ENCODE peak calls at places on chromosomes 12 and 14, in nine cellular contexts. One of them, this sample, is unnamed.

GRCh38 chr14:104178279-104178678 is 39.9 kb downstream of the KIF26A start:
- DNase-seq in AG20443: no peak
- DNase-seq in activated naive CD4-positive, alpha-beta T cell treated with anti-CD3 and anti-CD28 coated beads, Interleukin-2, amount 50 U/mL, for 72 hours: no peak
- DNase-seq in lower leg skin: no peak
- DNase-seq in progenitor cell of endocrine pancreas: no peak
- DNase-seq in activated T-helper 1 cell treated with Interleukin-2 at 50 U/mL for 16 hours: no peak
- DNase-seq in AG09309: no peak
- DNase-seq in NCI-H1694 treated with DMSO at 0.1 percent for 48 hours: no peak
- DNase-seq in ovary: peak; percentile 76
- DNase-seq in this sample: peak; percentile 64

GRCh38 chr12:117857632-117858274 is 111.0 kb downstream of the KSR2 start:
- DNase-seq in lower leg skin: no peak
- DNase-seq in ovary: no peak
- DNase-seq in activated T-helper 1 cell treated with Interleukin-2 at 50 U/mL for 16 hours: peak; percentile 12
- DNase-seq in activated naive CD4-positive, alpha-beta T cell treated with anti-CD3 and anti-CD28 coated beads, Interleukin-2, amount 50 U/mL, for 72 hours: no peak
- DNase-seq in AG09309: no peak
- DNase-seq in AG20443: peak; percentile 73
- DNase-seq in progenitor cell of endocrine pancreas: peak; percentile 23
- DNase-seq in NCI-H1694 treated with DMSO at 0.1 percent for 48 hours: peak; percentile 16
- DNase-seq in this sample: no peak

GRCh38 chr14:68890173-68890931 is 88.8 kb downstream of the ACTN1 start:
- DNase-seq in activated naive CD4-positive, alpha-beta T cell treated with anti-CD3 and anti-CD28 coated beads, Interleukin-2, amount 50 U/mL, for 72 hours: no peak
- DNase-seq in AG20443: no peak
- DNase-seq in NCI-H1694 treated with DMSO at 0.1 percent for 48 hours: no peak
- DNase-seq in progenitor cell of endocrine pancreas: no peak
- DNase-seq in ovary: no peak
- DNase-seq in activated T-helper 1 cell treated with Interleukin-2 at 50 U/mL for 16 hours: no peak
- DNase-seq in lower leg skin: no peak
- DNase-seq in AG09309: no peak
- DNase-seq in this sample: no peak

GRCh38 chr14:72605921-72606220 is 288.0 kb downstream of the DPF3 start:
- DNase-seq in activated naive CD4-positive, alpha-beta T cell treated with anti-CD3 and anti-CD28 coated beads, Interleukin-2, amount 50 U/mL, for 72 hours: no peak
- DNase-seq in NCI-H1694 treated with DMSO at 0.1 percent for 48 hours: no peak
- DNase-seq in AG09309: no peak
- DNase-seq in progenitor cell of endocrine pancreas: no peak
- DNase-seq in AG20443: no peak
- DNase-seq in ovary: no peak
- DNase-seq in lower leg skin: peak; percentile 21
- DNase-seq in activated T-helper 1 cell treated with Interleukin-2 at 50 U/mL for 16 hours: no peak
- DNase-seq in this sample: no peak

GRCh38 chr12:116318738-116319050 is 41.2 kb upstream of the MED13L start:
- DNase-seq in AG20443: no peak
- DNase-seq in ovary: no peak
- DNase-seq in NCI-H1694 treated with DMSO at 0.1 percent for 48 hours: peak; percentile 66
- DNase-seq in progenitor cell of endocrine pancreas: no peak
- DNase-seq in activated T-helper 1 cell treated with Interleukin-2 at 50 U/mL for 16 hours: no peak
- DNase-seq in lower leg skin: no peak
- DNase-seq in activated naive CD4-positive, alpha-beta T cell treated with anti-CD3 and anti-CD28 coated beads, Interleukin-2, amount 50 U/mL, for 72 hours: no peak
- DNase-seq in AG09309: no peak
- DNase-seq in this sample: no peak

GRCh38 chr14:100531591-100532121 is 55.6 kb downstream of the BEGAIN start:
- DNase-seq in progenitor cell of endocrine pancreas: peak; percentile 6
- DNase-seq in activated naive CD4-positive, alpha-beta T cell treated with anti-CD3 and anti-CD28 coated beads, Interleukin-2, amount 50 U/mL, for 72 hours: peak; percentile 53
- DNase-seq in ovary: no peak
- DNase-seq in lower leg skin: peak; percentile 78
- DNase-seq in activated T-helper 1 cell treated with Interleukin-2 at 50 U/mL for 16 hours: no peak
- DNase-seq in AG20443: no peak
- DNase-seq in AG09309: no peak
- DNase-seq in NCI-H1694 treated with DMSO at 0.1 percent for 48 hours: no peak
- DNase-seq in this sample: peak; percentile 16

GRCh38 chr12:128829870-128830504 is 6.2 kb upstream of the SLC15A4 start:
- DNase-seq in lower leg skin: no peak
- DNase-seq in ovary: no peak
- DNase-seq in AG20443: no peak
- DNase-seq in activated T-helper 1 cell treated with Interleukin-2 at 50 U/mL for 16 hours: no peak
- DNase-seq in activated naive CD4-positive, alpha-beta T cell treated with anti-CD3 and anti-CD28 coated beads, Interleukin-2, amount 50 U/mL, for 72 hours: no peak
- DNase-seq in AG09309: no peak
- DNase-seq in NCI-H1694 treated with DMSO at 0.1 percent for 48 hours: no peak
- DNase-seq in progenitor cell of endocrine pancreas: no peak
- DNase-seq in this sample: no peak

GRCh38 chr14:82387699-82388098 is 854.0 kb upstream of the SEL1L start:
- DNase-seq in activated naive CD4-positive, alpha-beta T cell treated with anti-CD3 and anti-CD28 coated beads, Interleukin-2, amount 50 U/mL, for 72 hours: no peak
- DNase-seq in ovary: no peak
- DNase-seq in AG20443: no peak
- DNase-seq in NCI-H1694 treated with DMSO at 0.1 percent for 48 hours: no peak
- DNase-seq in AG09309: no peak
- DNase-seq in lower leg skin: no peak
- DNase-seq in progenitor cell of endocrine pancreas: no peak
- DNase-seq in activated T-helper 1 cell treated with Interleukin-2 at 50 U/mL for 16 hours: no peak
- DNase-seq in this sample: no peak

GRCh38 chr12:30134229-30134628 is 350.5 kb upstream of the TMTC1 start:
- DNase-seq in AG09309: no peak
- DNase-seq in progenitor cell of endocrine pancreas: no peak
- DNase-seq in NCI-H1694 treated with DMSO at 0.1 percent for 48 hours: no peak
- DNase-seq in ovary: no peak
- DNase-seq in AG20443: no peak
- DNase-seq in activated naive CD4-positive, alpha-beta T cell treated with anti-CD3 and anti-CD28 coated beads, Interleukin-2, amount 50 U/mL, for 72 hours: no peak
- DNase-seq in activated T-helper 1 cell treated with Interleukin-2 at 50 U/mL for 16 hours: no peak
- DNase-seq in lower leg skin: no peak
- DNase-seq in this sample: no peak

This sample was measured in heart left ventricle.